ENCODE peak calls at places on chromosomes 5 and 9, in six cellular contexts. One of them, this sample, is unnamed.

GRCh38 chr5:156411131-156411727 is 84.3 kb downstream of the SGCD start:
- DNase-seq in NCI-H1092: no peak
- DNase-seq in GDM1: no peak
- DNase-seq in activated CD8-positive, alpha-beta memory T cell treated with anti-CD3 and anti-CD28 coated beads, Interleukin-2, amount 50 U/mL, for 4 hours: no peak
- DNase-seq in activated CD4-positive, alpha-beta T cell treated with anti-CD3 and anti-CD28 coated beads, Interleukin-2, amount 50 U/mL, for 48 hours: no peak
- DNase-seq in dorsolateral prefrontal cortex: no peak
- DNase-seq in this sample: peak

GRCh38 chr9:77779010-77779409 is 130.9 kb upstream of the GNA14 start:
- DNase-seq in NCI-H1092: no peak
- DNase-seq in GDM1: no peak
- DNase-seq in activated CD8-positive, alpha-beta memory T cell treated with anti-CD3 and anti-CD28 coated beads, Interleukin-2, amount 50 U/mL, for 4 hours: no peak
- DNase-seq in activated CD4-positive, alpha-beta T cell treated with anti-CD3 and anti-CD28 coated beads, Interleukin-2, amount 50 U/mL, for 48 hours: no peak
- DNase-seq in dorsolateral prefrontal cortex: no peak
- DNase-seq in this sample: no peak

GRCh38 chr5:140363631-140364471 is 3.9 kb downstream of the SLC4A9 start:
- DNase-seq in NCI-H1092: no peak
- DNase-seq in GDM1: no peak
- DNase-seq in activated CD8-positive, alpha-beta memory T cell treated with anti-CD3 and anti-CD28 coated beads, Interleukin-2, amount 50 U/mL, for 4 hours: no peak
- DNase-seq in activated CD4-positive, alpha-beta T cell treated with anti-CD3 and anti-CD28 coated beads, Interleukin-2, amount 50 U/mL, for 48 hours: no peak
- DNase-seq in dorsolateral prefrontal cortex: no peak
- DNase-seq in this sample: no peak

GRCh38 chr5:3394046-3394597 is 201.5 kb upstream of the IRX1 start:
- DNase-seq in NCI-H1092: peak
- DNase-seq in GDM1: no peak
- DNase-seq in activated CD8-positive, alpha-beta memory T cell treated with anti-CD3 and anti-CD28 coated beads, Interleukin-2, amount 50 U/mL, for 4 hours: no peak
- DNase-seq in activated CD4-positive, alpha-beta T cell treated with anti-CD3 and anti-CD28 coated beads, Interleukin-2, amount 50 U/mL, for 48 hours: no peak
- DNase-seq in dorsolateral prefrontal cortex: no peak
- DNase-seq in this sample: no peak

GRCh38 chr5:132059696-132060500 is 557 bp upstream of the IL3 start:
- DNase-seq in NCI-H1092: no peak
- DNase-seq in GDM1: no peak
- DNase-seq in activated CD8-positive, alpha-beta memory T cell treated with anti-CD3 and anti-CD28 coated beads, Interleukin-2, amount 50 U/mL, for 4 hours: peak
- DNase-seq in activated CD4-positive, alpha-beta T cell treated with anti-CD3 and anti-CD28 coated beads, Interleukin-2, amount 50 U/mL, for 48 hours: peak
- DNase-seq in dorsolateral prefrontal cortex: no peak
- DNase-seq in this sample: peak

GRCh38 chr5:31987985-31988710 is 186.0 kb downstream of the GOLPH3 start:
- DNase-seq in NCI-H1092: no peak
- DNase-seq in GDM1: no peak
- DNase-seq in activated CD8-positive, alpha-beta memory T cell treated with anti-CD3 and anti-CD28 coated beads, Interleukin-2, amount 50 U/mL, for 4 hours: no peak
- DNase-seq in activated CD4-positive, alpha-beta T cell treated with anti-CD3 and anti-CD28 coated beads, Interleukin-2, amount 50 U/mL, for 48 hours: no peak
- DNase-seq in dorsolateral prefrontal cortex: no peak
- DNase-seq in this sample: no peak

GRCh38 chr5:179919487-179920060 is 11.9 kb upstream of the TBC1D9B start:
- DNase-seq in NCI-H1092: no peak
- DNase-seq in GDM1: no peak
- DNase-seq in activated CD8-positive, alpha-beta memory T cell treated with anti-CD3 and anti-CD28 coated beads, Interleukin-2, amount 50 U/mL, for 4 hours: no peak
- DNase-seq in activated CD4-positive, alpha-beta T cell treated with anti-CD3 and anti-CD28 coated beads, Interleukin-2, amount 50 U/mL, for 48 hours: no peak
- DNase-seq in dorsolateral prefrontal cortex: no peak
- DNase-seq in this sample: no peak

GRCh38 chr5:88680253-88681132 is 202.5 kb downstream of the MEF2C start:
- DNase-seq in NCI-H1092: peak
- DNase-seq in GDM1: peak
- DNase-seq in activated CD8-positive, alpha-beta memory T cell treated with anti-CD3 and anti-CD28 coated beads, Interleukin-2, amount 50 U/mL, for 4 hours: peak
- DNase-seq in activated CD4-positive, alpha-beta T cell treated with anti-CD3 and anti-CD28 coated beads, Interleukin-2, amount 50 U/mL, for 48 hours: peak
- DNase-seq in dorsolateral prefrontal cortex: peak
- DNase-seq in this sample: peak

GRCh38 chr5:176899946-176900782 is 1.0 kb upstream of the HK3 start:
- DNase-seq in NCI-H1092: no peak
- DNase-seq in GDM1: no peak
- DNase-seq in activated CD8-positive, alpha-beta memory T cell treated with anti-CD3 and anti-CD28 coated beads, Interleukin-2, amount 50 U/mL, for 4 hours: no peak
- DNase-seq in activated CD4-positive, alpha-beta T cell treated with anti-CD3 and anti-CD28 coated beads, Interleukin-2, amount 50 U/mL, for 48 hours: no peak
- DNase-seq in dorsolateral prefrontal cortex: no peak
- DNase-seq in this sample: no peak

GRCh38 chr9:33881635-33882034 is 64.7 kb downstream of the UBE2R2 start:
- DNase-seq in NCI-H1092: no peak
- DNase-seq in GDM1: no peak
- DNase-seq in activated CD8-positive, alpha-beta memory T cell treated with anti-CD3 and anti-CD28 coated beads, Interleukin-2, amount 50 U/mL, for 4 hours: no peak
- DNase-seq in activated CD4-positive, alpha-beta T cell treated with anti-CD3 and anti-CD28 coated beads, Interleukin-2, amount 50 U/mL, for 48 hours: no peak
- DNase-seq in dorsolateral prefrontal cortex: no peak
- DNase-seq in this sample: no peak

GRCh38 chr5:83577036-83577636 is 105.6 kb downstream of the VCAN start:
- DNase-seq in NCI-H1092: no peak
- DNase-seq in GDM1: no peak
- DNase-seq in activated CD8-positive, alpha-beta memory T cell treated with anti-CD3 and anti-CD28 coated beads, Interleukin-2, amount 50 U/mL, for 4 hours: no peak
- DNase-seq in activated CD4-positive, alpha-beta T cell treated with anti-CD3 and anti-CD28 coated beads, Interleukin-2, amount 50 U/mL, for 48 hours: no peak
- DNase-seq in dorsolateral prefrontal cortex: no peak
- DNase-seq in this sample: no peak

GRCh38 chr9:77066388-77066787 is 46.9 kb downstream of the FOXB2 start:
- DNase-seq in NCI-H1092: no peak
- DNase-seq in GDM1: no peak
- DNase-seq in activated CD8-positive, alpha-beta memory T cell treated with anti-CD3 and anti-CD28 coated beads, Interleukin-2, amount 50 U/mL, for 4 hours: no peak
- DNase-seq in activated CD4-positive, alpha-beta T cell treated with anti-CD3 and anti-CD28 coated beads, Interleukin-2, amount 50 U/mL, for 48 hours: no peak
- DNase-seq in dorsolateral prefrontal cortex: no peak
- DNase-seq in this sample: no peak

GRCh38 chr5:158727108-158727507 is 372.6 kb downstream of the EBF1 start:
- DNase-seq in NCI-H1092: no peak
- DNase-seq in GDM1: no peak
- DNase-seq in activated CD8-positive, alpha-beta memory T cell treated with anti-CD3 and anti-CD28 coated beads, Interleukin-2, amount 50 U/mL, for 4 hours: no peak
- DNase-seq in activated CD4-positive, alpha-beta T cell treated with anti-CD3 and anti-CD28 coated beads, Interleukin-2, amount 50 U/mL, for 48 hours: no peak
- DNase-seq in dorsolateral prefrontal cortex: no peak
- DNase-seq in this sample: no peak

GRCh38 chr5:80204808-80205614 is 50.8 kb downstream of the SERINC5 start:
- DNase-seq in NCI-H1092: no peak
- DNase-seq in GDM1: no peak
- DNase-seq in activated CD8-positive, alpha-beta memory T cell treated with anti-CD3 and anti-CD28 coated beads, Interleukin-2, amount 50 U/mL, for 4 hours: no peak
- DNase-seq in activated CD4-positive, alpha-beta T cell treated with anti-CD3 and anti-CD28 coated beads, Interleukin-2, amount 50 U/mL, for 48 hours: no peak
- DNase-seq in dorsolateral prefrontal cortex: no peak
- DNase-seq in this sample: peak

GRCh38 chr9:14687042-14687719 is 6.1 kb downstream of the ZDHHC21 start:
- DNase-seq in NCI-H1092: no peak
- DNase-seq in GDM1: no peak
- DNase-seq in activated CD8-positive, alpha-beta memory T cell treated with anti-CD3 and anti-CD28 coated beads, Interleukin-2, amount 50 U/mL, for 4 hours: no peak
- DNase-seq in activated CD4-positive, alpha-beta T cell treated with anti-CD3 and anti-CD28 coated beads, Interleukin-2, amount 50 U/mL, for 48 hours: no peak
- DNase-seq in dorsolateral prefrontal cortex: no peak
- DNase-seq in this sample: peak

GRCh38 chr5:72156921-72157320 is 49.6 kb downstream of the MAP1B start:
- DNase-seq in NCI-H1092: no peak
- DNase-seq in GDM1: no peak
- DNase-seq in activated CD8-positive, alpha-beta memory T cell treated with anti-CD3 and anti-CD28 coated beads, Interleukin-2, amount 50 U/mL, for 4 hours: no peak
- DNase-seq in activated CD4-positive, alpha-beta T cell treated with anti-CD3 and anti-CD28 coated beads, Interleukin-2, amount 50 U/mL, for 48 hours: no peak
- DNase-seq in dorsolateral prefrontal cortex: no peak
- DNase-seq in this sample: no peak

GRCh38 chr9:11092974-11093373 is 480.2 kb upstream of the PTPRD start:
- DNase-seq in NCI-H1092: no peak
- DNase-seq in GDM1: no peak
- DNase-seq in activated CD8-positive, alpha-beta memory T cell treated with anti-CD3 and anti-CD28 coated beads, Interleukin-2, amount 50 U/mL, for 4 hours: no peak
- DNase-seq in activated CD4-positive, alpha-beta T cell treated with anti-CD3 and anti-CD28 coated beads, Interleukin-2, amount 50 U/mL, for 48 hours: no peak
- DNase-seq in dorsolateral prefrontal cortex: no peak
- DNase-seq in this sample: no peak

GRCh38 chr5:6713274-6714181 is at the start of gene TENT4A:
- DNase-seq in NCI-H1092: no peak
- DNase-seq in GDM1: no peak
- DNase-seq in activated CD8-positive, alpha-beta memory T cell treated with anti-CD3 and anti-CD28 coated beads, Interleukin-2, amount 50 U/mL, for 4 hours: peak
- DNase-seq in activated CD4-positive, alpha-beta T cell treated with anti-CD3 and anti-CD28 coated beads, Interleukin-2, amount 50 U/mL, for 48 hours: no peak
- DNase-seq in dorsolateral prefrontal cortex: peak
- DNase-seq in this sample: peak

GRCh38 chr5:140611020-140611521 is 21.9 kb downstream of the CD14 start:
- DNase-seq in NCI-H1092: no peak
- DNase-seq in GDM1: peak
- DNase-seq in activated CD8-positive, alpha-beta memory T cell treated with anti-CD3 and anti-CD28 coated beads, Interleukin-2, amount 50 U/mL, for 4 hours: no peak
- DNase-seq in activated CD4-positive, alpha-beta T cell treated with anti-CD3 and anti-CD28 coated beads, Interleukin-2, amount 50 U/mL, for 48 hours: no peak
- DNase-seq in dorsolateral prefrontal cortex: no peak
- DNase-seq in this sample: no peak

GRCh38 chr9:69431777-69432176 is 106.8 kb downstream of the ENTREP1 start:
- DNase-seq in NCI-H1092: no peak
- DNase-seq in GDM1: no peak
- DNase-seq in activated CD8-positive, alpha-beta memory T cell treated with anti-CD3 and anti-CD28 coated beads, Interleukin-2, amount 50 U/mL, for 4 hours: no peak
- DNase-seq in activated CD4-positive, alpha-beta T cell treated with anti-CD3 and anti-CD28 coated beads, Interleukin-2, amount 50 U/mL, for 48 hours: no peak
- DNase-seq in dorsolateral prefrontal cortex: no peak
- DNase-seq in this sample: no peak